ENCODE peak calls at places on chromosomes 13 and 19, in six cellular contexts. I is GM23338, T is HCT116, K is A549, B is Panc1, X is K562. P is an unnamed sample.
A peak's percentile ranks its signal among the peaks of the same experiment; 100 is the strongest.

GRCh38 chr13:50580684-50581305 is 262.7 kb downstream of the DLEU7 start:
- DNase-seq in B (no peak), T (no peak), X (no peak), I (no peak), K (no peak), P (no peak)

GRCh38 chr19:29714953-29715694 is at the start of gene C19orf12:
- DNase-seq in X (peak; percentile 68), B (no peak), T (no peak), K (peak; percentile 63), I (peak; percentile 74), P (peak; percentile 56)

GRCh38 chr19:16851031-16851712 is 22.0 kb downstream of the SIN3B start:
- DNase-seq in I (no peak), K (no peak), X (no peak), T (no peak), B (no peak), P (no peak)

GRCh38 chr13:32011971-32012370 is 19.6 kb upstream of the FRY start:
- DNase-seq in B (no peak), X (no peak), K (no peak), I (no peak), T (no peak), P (no peak)

GRCh38 chr13:99506632-99507031 is 5.4 kb downstream of the TM9SF2 start:
- DNase-seq in K (no peak), T (no peak), X (no peak), I (no peak), B (no peak), P (no peak)

GRCh38 chr19:41409288-41409687 is 11.7 kb downstream of the BCKDHA start:
- DNase-seq in T (peak; percentile 28), K (peak; percentile 55), X (peak; percentile 49), B (no peak), I (no peak), P (no peak)

GRCh38 chr19:40962460-40962961 is 28.6 kb upstream of the CYP2B6 start:
- DNase-seq in X (no peak), B (peak; percentile 27), I (no peak), K (no peak), T (no peak), P (no peak)

GRCh38 chr13:51823861-51824260 is 19.9 kb upstream of the DHRS12 start:
- DNase-seq in X (no peak), I (no peak), K (no peak), T (no peak), B (no peak), P (no peak)

GRCh38 chr13:49225358-49226042 is 5.4 kb downstream of the MLNR start:
- DNase-seq in K (no peak), T (no peak), I (no peak), B (no peak), X (no peak), P (peak; percentile 79)

GRCh38 chr13:57311009-57311586 is 144.1 kb downstream of the PRR20E start:
- DNase-seq in B (no peak), T (no peak), X (no peak), K (no peak), I (peak; percentile 41), P (no peak)

GRCh38 chr13:113631341-113632095 is 26.5 kb downstream of the ATP4B start:
- DNase-seq in I (no peak), K (no peak), X (no peak), B (no peak), T (no peak), P (no peak)

GRCh38 chr19:31992750-31993149 is 352.7 kb upstream of the ZNF507 start:
- DNase-seq in T (no peak), I (no peak), K (no peak), X (no peak), B (no peak), P (no peak)

GRCh38 chr19:2171349-2172145 is 7.8 kb downstream of the DOT1L start:
- DNase-seq in K (no peak), I (peak; percentile 72), B (no peak), X (peak; percentile 86), T (no peak), P (no peak)

GRCh38 chr13:92827503-92827902 is 399.1 kb upstream of the GPC6 start:
- DNase-seq in X (no peak), K (no peak), T (no peak), B (no peak), I (no peak), P (no peak)

GRCh38 chr19:42412661-42413076 is 14.5 kb downstream of the LIPE start:
- DNase-seq in I (no peak), X (no peak), T (no peak), B (no peak), K (no peak), P (no peak)

GRCh38 chr19:588093-588742 is 1.5 kb upstream of the HCN2 start:
- DNase-seq in T (peak; percentile 69), I (peak; percentile 92), K (no peak), X (peak; percentile 76), B (no peak), P (no peak)

GRCh38 chr13:22220186-22221160 is 549.6 kb downstream of the FGF9 start:
- DNase-seq in T (no peak), I (no peak), X (no peak), B (no peak), K (no peak), P (no peak)

GRCh38 chr19:55304279-55304978 is 20.6 kb downstream of the BRSK1 start:
- DNase-seq in X (peak; percentile 86), I (peak; percentile 92), T (no peak), B (no peak), K (peak; percentile 66), P (no peak)

GRCh38 chr19:40605201-40605971 is 4.2 kb downstream of the LTBP4 start:
- DNase-seq in B (no peak), K (peak; percentile 99), T (peak; percentile 78), X (peak; percentile 85), I (peak; percentile 75), P (peak; percentile 59)

GRCh38 chr13:39215971-39216370 is 177.7 kb downstream of the NHLRC3 start:
- DNase-seq in T (no peak), X (no peak), K (no peak), I (no peak), B (no peak), P (no peak)

GRCh38 chr13:102902789-102903347 is 57.0 kb downstream of the ERCC5 start:
- DNase-seq in X (no peak), T (no peak), B (no peak), K (no peak), I (peak; percentile 53), P (no peak)

GRCh38 chr19:18833849-18834643 is 2.3 kb downstream of the UPF1 start:
- DNase-seq in K (no peak), B (no peak), T (no peak), I (peak; percentile 52), X (peak; percentile 33), P (no peak)

GRCh38 chr19:7507884-7508283 is 8.0 kb upstream of the ZNF358 start:
- DNase-seq in X (peak; percentile 97), I (peak; percentile 98), K (peak; percentile 79), T (peak; percentile 90), B (peak; percentile 50), P (peak; percentile 12)

GRCh38 chr19:7504684-7505083 is 11.2 kb upstream of the ZNF358 start:
- DNase-seq in I (no peak), K (no peak), T (no peak), B (no peak), X (peak; percentile 20), P (peak; percentile 61)

GRCh38 chr19:7505682-7506384 is 10.1 kb upstream of the ZNF358 start:
- DNase-seq in K (no peak), T (no peak), X (peak; percentile 79), B (no peak), I (peak; percentile 80), P (no peak)

GRCh38 chr19:7506385-7507328 is 9.2 kb upstream of the ZNF358 start:
- DNase-seq in B (peak; percentile 94), I (peak; percentile 100), T (peak; percentile 99), X (peak; percentile 97), K (peak; percentile 62), P (peak; percentile 58)

DNA sequence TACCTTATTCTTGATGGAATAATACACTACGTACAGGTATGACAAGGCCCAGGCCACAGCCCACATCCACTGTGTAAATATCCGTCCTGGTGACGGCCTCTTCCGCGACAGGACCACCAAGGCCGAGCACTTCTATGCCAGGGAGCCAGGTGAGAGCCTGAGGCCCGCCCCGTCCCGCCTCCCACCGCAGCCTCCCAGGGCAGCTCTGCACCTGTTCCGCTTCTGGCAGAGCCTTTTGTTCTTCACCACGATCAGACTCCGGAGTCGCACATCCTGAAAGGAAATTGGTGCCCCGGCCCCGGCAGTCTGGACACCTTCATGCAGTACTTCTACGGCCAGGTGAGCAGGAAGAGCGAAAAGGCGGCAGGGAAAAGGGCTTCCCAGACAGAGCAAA is 10.6 kb upstream of the ZNF358 start:
- DNase-seq in T (no peak), B (no peak), I (peak; percentile 56), X (no peak), K (no peak), P (no peak)
- TF ChIP-seq REST in T (no peak), B (no peak), I (no peak), X (no peak), K (no peak), P (no peak)

DNA sequence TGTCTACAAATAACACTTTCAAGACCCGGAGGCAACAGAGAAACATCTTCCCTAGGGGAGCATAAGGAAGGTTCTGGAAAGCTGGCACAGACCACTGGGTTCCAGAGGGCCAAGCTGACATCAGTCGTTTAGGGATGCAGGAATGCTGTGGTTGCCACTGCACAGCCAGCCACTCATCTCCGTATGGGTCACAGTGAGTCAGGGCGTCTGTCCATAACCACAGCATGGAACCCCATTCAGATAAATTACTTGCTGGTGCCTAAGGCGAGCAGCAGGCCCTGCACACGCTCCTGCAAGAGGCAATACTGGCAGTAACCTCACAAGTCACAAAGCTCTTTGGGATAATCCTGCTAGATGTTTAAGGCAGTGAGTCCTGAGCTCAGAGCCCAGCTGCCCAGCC is 140.9 kb upstream of the UBL3 start:
- DNase-seq in I (no peak), X (no peak), T (no peak), B (no peak), K (no peak), P (no peak)
- TF ChIP-seq REST in I (no peak), X (no peak), T (no peak), B (no peak), K (no peak), P (no peak)

DNA sequence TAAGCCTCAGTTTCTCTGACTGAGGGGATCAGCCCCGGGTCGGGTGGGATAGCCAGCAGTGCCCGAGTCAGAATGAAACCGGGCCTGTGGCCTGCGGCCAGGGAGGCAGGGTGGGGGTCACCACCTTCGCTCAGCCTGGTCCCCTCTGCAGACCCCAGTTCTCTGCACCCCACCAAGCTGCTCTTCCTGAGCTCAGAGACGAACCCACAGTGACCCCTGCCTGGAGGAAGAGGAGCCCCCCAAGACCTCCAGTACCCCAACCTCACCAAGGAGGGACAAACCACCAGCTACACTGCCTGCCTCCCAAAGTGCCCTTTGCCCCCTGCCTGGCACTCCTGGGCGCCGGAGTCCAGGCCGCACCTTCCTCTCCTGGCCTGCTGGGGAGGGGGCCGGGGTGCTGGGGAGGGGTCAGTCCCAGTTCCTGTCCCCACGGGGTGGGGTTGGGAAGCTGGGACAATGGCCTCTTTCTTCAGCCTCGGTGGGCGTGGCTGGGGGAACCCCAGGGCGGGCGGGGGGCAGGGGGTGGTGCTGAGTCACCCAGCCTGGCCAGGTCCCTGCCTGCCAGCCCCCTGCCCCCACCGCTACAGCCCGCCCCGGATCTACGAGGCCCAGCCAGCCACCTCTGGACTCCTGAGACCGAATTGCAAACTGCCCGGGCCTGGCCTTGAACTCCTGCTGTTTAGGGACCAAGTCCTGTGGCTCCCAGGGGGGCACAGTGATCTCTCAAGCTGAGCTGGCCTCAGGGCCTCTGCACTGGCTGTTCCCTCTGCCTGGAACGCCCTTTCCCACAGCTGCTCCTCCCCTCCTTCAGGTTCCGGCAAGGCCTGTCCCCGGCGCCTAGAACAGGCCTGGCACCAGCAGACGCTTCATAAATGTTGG is 14.3 kb downstream of the ZBTB7A start:
- DNase-seq in T (no peak), B (no peak), K (no peak), X (no peak), I (no peak), P (peak; percentile 54)
- TF ChIP-seq REST in T (no peak), B (no peak), K (no peak), X (no peak), I (no peak), P (no peak)

GRCh38 chr13:47671762-47672161 is 329.3 kb downstream of the SUCLA2 start:
- DNase-seq in X (no peak), T (no peak), I (no peak), B (no peak), K (no peak), P (no peak)
- TF ChIP-seq REST in X (no peak), T (no peak), I (no peak), B (no peak), K (no peak), P (no peak)